ENCODE peak calls at places on chromosomes 2 and 18, in six cellular contexts. J is SW480; U is activated CD8-positive, alpha-beta T cell treated with anti-CD3 and anti-CD28 coated beads, Interleukin-2, amount 10 ng/mL, durations not matched to agents 7 days and 5 days; S is kidney tubule cell; M is activated gamma-delta T cell treated with Interleukin-2 at 50 U/mL for 16 hours; C is left ventricle myocardium inferior. O is an unnamed sample.

GRCh38 chr2:232689152-232689910 is 7.8 kb upstream of the GIGYF2 start:
- DNase-seq in M (no peak), S (peak; percentile 53), J (no peak), U (no peak), C (peak; percentile 65), O (no peak)

GRCh38 chr2:48228345-48228684 is 301.6 kb upstream of the STON1 start:
- DNase-seq in M (no peak), J (no peak), S (no peak), C (no peak), U (no peak), O (no peak)

GRCh38 chr2:65381607-65382032 is 50.8 kb downstream of the SPRED2 start:
- DNase-seq in M (no peak), C (no peak), S (no peak), J (no peak), U (no peak), O (no peak)

GRCh38 chr18:69397096-69397495 is 3.6 kb upstream of the DOK6 start:
- DNase-seq in J (peak; percentile 58), S (peak; percentile 57), U (no peak), M (no peak), C (no peak), O (peak; percentile 0)

GRCh38 chr2:233061591-233062446 is 1.7 kb downstream of the INPP5D start:
- DNase-seq in J (peak; percentile 46), C (peak; percentile 74), M (peak; percentile 31), S (no peak), U (peak; percentile 56), O (no peak)

GRCh38 chr2:28161466-28161865 is 231.2 kb upstream of the FOSL2 start:
- DNase-seq in U (no peak), M (no peak), J (no peak), S (no peak), C (no peak), O (no peak)

GRCh38 chr2:33205693-33206434 is 259.1 kb downstream of the LTBP1 start:
- DNase-seq in C (no peak), J (no peak), S (peak; percentile 56), U (no peak), M (no peak), O (no peak)

GRCh38 chr2:169818241-169818640 is 6.5 kb downstream of the METTL5 start:
- DNase-seq in J (no peak), U (no peak), S (peak; percentile 49), C (no peak), M (no peak), O (peak; percentile 72)

GRCh38 chr18:54942144-54942543 is 17.1 kb downstream of the CCDC68 start:
- DNase-seq in U (no peak), C (no peak), S (no peak), J (no peak), M (no peak), O (no peak)

GRCh38 chr2:199303814-199304213 is 153.9 kb downstream of the SATB2 start:
- DNase-seq in S (peak; percentile 94), M (no peak), C (no peak), U (no peak), J (no peak), O (peak; percentile 36)

GRCh38 chr2:149342509-149342908 is 12.1 kb downstream of the LYPD6 start:
- DNase-seq in M (no peak), S (no peak), J (no peak), C (no peak), U (no peak), O (no peak)

GRCh38 chr2:162277344-162277743 is 34.1 kb upstream of the FAP start:
- DNase-seq in C (no peak), S (no peak), J (no peak), M (no peak), U (no peak), O (no peak)

GRCh38 chr2:72015281-72015680 is 132.4 kb downstream of the CYP26B1 start:
- DNase-seq in J (no peak), M (no peak), C (no peak), U (no peak), S (no peak), O (no peak)

GRCh38 chr2:223079925-223080324 is 27.9 kb downstream of the KCNE4 start:
- DNase-seq in C (no peak), M (no peak), J (no peak), U (no peak), S (no peak), O (no peak)

GRCh38 chr2:158733430-158733755 is 61.7 kb upstream of the DAPL1 start:
- DNase-seq in U (no peak), J (no peak), M (no peak), C (no peak), S (no peak), O (peak; percentile 79)

GRCh38 chr2:1826188-1826905 is 82.0 kb upstream of the PXDN start:
- DNase-seq in U (no peak), J (no peak), M (no peak), S (no peak), C (no peak), O (no peak)

GRCh38 chr18:34893239-34893638 is 148.0 kb upstream of the MAPRE2 start:
- DNase-seq in S (no peak), J (no peak), M (no peak), U (no peak), C (no peak), O (no peak)

GRCh38 chr2:12613137-12613912 is 103.4 kb upstream of the TRIB2 start:
- DNase-seq in S (peak; percentile 91), C (no peak), J (no peak), M (no peak), U (no peak), O (no peak)

GRCh38 chr2:54114936-54115283 is 505 bp upstream of the ACYP2 start:
- DNase-seq in U (no peak), C (no peak), S (no peak), J (no peak), M (no peak), O (no peak)

GRCh38 chr18:48542513-48543181 is 3.8 kb downstream of the CTIF start:
- DNase-seq in U (no peak), J (peak; percentile 8), S (peak; percentile 69), C (no peak), M (no peak), O (peak; percentile 42)

GRCh38 chr18:66640431-66640830 is 36.5 kb upstream of the CDH19 start:
- DNase-seq in C (peak; percentile 44), U (no peak), S (no peak), M (no peak), J (no peak), O (peak; percentile 58)

GRCh38 chr2:15507061-15507460 is 54.1 kb downstream of the NBAS start:
- DNase-seq in S (no peak), J (no peak), M (no peak), C (no peak), U (no peak), O (no peak)

GRCh38 chr2:45300026-45300750 is 290.9 kb upstream of the SIX2 start:
- DNase-seq in S (no peak), C (no peak), U (no peak), M (no peak), J (no peak), O (no peak)

GRCh38 chr2:240898731-240899467 is 2.9 kb upstream of the MAB21L4 start:
- DNase-seq in S (no peak), M (no peak), U (no peak), J (peak; percentile 61), C (no peak), O (no peak)

GRCh38 chr2:61763605-61764034 is 90.2 kb downstream of the FAM161A start:
- DNase-seq in C (peak; percentile 81), S (peak; percentile 91), M (no peak), J (peak; percentile 88), U (no peak), O (peak; percentile 83)

GRCh38 chr2:37143986-37144385 is 12.8 kb downstream of the EIF2AK2 start:
- DNase-seq in C (no peak), U (no peak), J (no peak), M (no peak), S (no peak), O (peak; percentile 27)

GRCh38 chr2:63023444-63023843 is 27.2 kb upstream of the OTX1 start:
- DNase-seq in J (peak; percentile 44), U (no peak), C (no peak), S (peak; percentile 42), M (no peak), O (peak; percentile 51)

GRCh38 chr2:176068037-176068832 is 15.5 kb downstream of the EVX2 start:
- DNase-seq in J (no peak), C (no peak), M (no peak), S (no peak), U (no peak), O (no peak)

GRCh38 chr2:44342854-44343253 is 18.4 kb downstream of the PREPL start:
- DNase-seq in U (peak; percentile 46), M (peak; percentile 8), S (peak; percentile 52), C (no peak), J (peak; percentile 21), O (peak; percentile 22)